ENCODE peak calls at places on chromosome 14, in four cellular contexts. O, M, G and X are unnamed samples.

GRCh38 chr14:38329236-38329635 is 73.3 kb upstream of the CLEC14A start:
- DNase-seq in G (no peak), M (no peak), O (no peak), X (no peak)

GRCh38 chr14:103408491-103409155 is 23.4 kb downstream of the MARK3 start:
- DNase-seq in G (no peak), M (no peak), O (no peak), X (no peak)

GRCh38 chr14:42110167-42110566 is 503.5 kb downstream of the LRFN5 start:
- DNase-seq in O (peak; percentile 62), G (no peak), M (no peak), X (no peak)

GRCh38 chr14:92408186-92408585 is 85.2 kb downstream of the SLC24A4 start:
- DNase-seq in O (peak; percentile 71), M (no peak), G (no peak), X (no peak)

GRCh38 chr14:102654298-102654697 is 61.8 kb downstream of the RCOR1 start:
- DNase-seq in M (peak; percentile 30), O (no peak), G (peak; percentile 11), X (peak; percentile 8)

GRCh38 chr14:103128631-103129300 is 5.5 kb downstream of the TNFAIP2 start:
- DNase-seq in G (no peak), M (no peak), O (no peak), X (no peak)

GRCh38 chr14:23828611-23829010 is 125.0 kb upstream of the DHRS4 start:
- DNase-seq in O (no peak), M (no peak), G (no peak), X (no peak)

GRCh38 chr14:87952307-87953094 is 40.5 kb downstream of the GALC start:
- DNase-seq in G (no peak), O (no peak), M (no peak), X (no peak)

GRCh38 chr14:35336171-35337073 is 44.2 kb downstream of the PSMA6 start:
- DNase-seq in M (no peak), O (no peak), G (no peak), X (no peak)

GRCh38 chr14:22221508-22221907 is 367.5 kb downstream of the DAD1 start:
- DNase-seq in G (no peak), M (no peak), O (peak; percentile 17), X (no peak)

GRCh38 chr14:100117026-100117425 is 42.4 kb downstream of the DEGS2 start:
- DNase-seq in O (no peak), G (no peak), M (no peak), X (no peak)

GRCh38 chr14:65686761-65687160 is 274.2 kb downstream of the FUT8 start:
- DNase-seq in G (no peak), O (no peak), M (no peak), X (no peak)